ENCODE peak calls at places on chromosomes 1 and 21, in eight cellular contexts. Z is GM23338, R is HepG2, K is K562, T is endothelial cell of umbilical vein, E is GM12878, H is HCT116, V is SK-N-SH. L is an unnamed sample.

GRCh38 chr1:212649020-212649419 is 40.5 kb downstream of the ATF3 start:
- DNase-seq in Z (no peak), R (no peak), K (no peak), T (no peak), E (no peak), H (no peak), V (no peak), L (no peak)

GRCh38 chr1:57474097-57474750 is 50.4 kb upstream of the DAB1 start:
- DNase-seq in Z (no peak), R (no peak), K (no peak), T (no peak), E (no peak), H (no peak), V (no peak), L (no peak)

GRCh38 chr21:33064623-33064996 is 5.3 kb upstream of the OLIG1 start:
- DNase-seq in Z (peak), R (no peak), K (no peak), T (peak), E (no peak), H (no peak), V (no peak), L (no peak)

GRCh38 chr1:219812491-219813221 is 115.7 kb downstream of the SLC30A10 start:
- DNase-seq in Z (peak), R (peak), K (peak), T (peak), E (no peak), H (peak), V (peak), L (peak)

GRCh38 chr1:19411612-19412011 is 73.7 kb downstream of the CAPZB start:
- DNase-seq in Z (no peak), R (no peak), K (no peak), T (no peak), E (peak), H (no peak), V (no peak), L (no peak)

GRCh38 chr1:207805841-207806421 is 54.1 kb downstream of the CD46 start:
- DNase-seq in Z (no peak), R (no peak), K (peak), T (peak), E (no peak), H (no peak), V (no peak), L (no peak)

GRCh38 chr1:190320952-190321351 is 156.7 kb downstream of the BRINP3 start:
- DNase-seq in Z (peak), R (no peak), K (no peak), T (peak), E (no peak), H (peak), V (peak), L (no peak)

GRCh38 chr1:157519451-157519850 is 32.9 kb downstream of the FCRL5 start:
- DNase-seq in Z (no peak), R (no peak), K (no peak), T (no peak), E (no peak), H (no peak), V (no peak), L (no peak)

GRCh38 chr21:38773108-38774061 is 32.3 kb upstream of the ETS2 start:
- DNase-seq in Z (no peak), R (peak), K (no peak), T (peak), E (no peak), H (peak), V (no peak), L (no peak)

GRCh38 chr21:39660191-39660590 is 47.5 kb downstream of the B3GALT5 start:
- DNase-seq in Z (no peak), R (no peak), K (no peak), T (peak), E (no peak), H (no peak), V (peak), L (no peak)

GRCh38 chr1:15033264-15033663 is 120.3 kb upstream of the TMEM51 start:
- DNase-seq in Z (no peak), R (no peak), K (no peak), T (no peak), E (no peak), H (no peak), V (no peak), L (no peak)

GRCh38 chr1:19872190-19872589 is 10.0 kb upstream of the OTUD3 start:
- DNase-seq in Z (no peak), R (peak), K (no peak), T (no peak), E (no peak), H (no peak), V (no peak), L (no peak)

GRCh38 chr1:160743266-160743665 is 4.2 kb downstream of the SLAMF7 start:
- DNase-seq in Z (no peak), R (no peak), K (no peak), T (no peak), E (no peak), H (no peak), V (no peak), L (no peak)

GRCh38 chr1:206556047-206556747 is 48.9 kb downstream of the RASSF5 start:
- DNase-seq in Z (no peak), R (peak), K (no peak), T (no peak), E (no peak), H (no peak), V (no peak), L (no peak)

GRCh38 chr1:206554833-206555472 is 47.6 kb downstream of the RASSF5 start:
- DNase-seq in Z (no peak), R (no peak), K (no peak), T (no peak), E (no peak), H (no peak), V (no peak), L (no peak)

GRCh38 chr1:206556748-206557635 is 49.7 kb downstream of the RASSF5 start:
- DNase-seq in Z (peak), R (no peak), K (peak), T (peak), E (no peak), H (no peak), V (peak), L (no peak)

GRCh38 chr1:206554201-206554600 is 46.9 kb downstream of the RASSF5 start:
- DNase-seq in Z (no peak), R (no peak), K (no peak), T (no peak), E (no peak), H (no peak), V (no peak), L (no peak)

DNA sequence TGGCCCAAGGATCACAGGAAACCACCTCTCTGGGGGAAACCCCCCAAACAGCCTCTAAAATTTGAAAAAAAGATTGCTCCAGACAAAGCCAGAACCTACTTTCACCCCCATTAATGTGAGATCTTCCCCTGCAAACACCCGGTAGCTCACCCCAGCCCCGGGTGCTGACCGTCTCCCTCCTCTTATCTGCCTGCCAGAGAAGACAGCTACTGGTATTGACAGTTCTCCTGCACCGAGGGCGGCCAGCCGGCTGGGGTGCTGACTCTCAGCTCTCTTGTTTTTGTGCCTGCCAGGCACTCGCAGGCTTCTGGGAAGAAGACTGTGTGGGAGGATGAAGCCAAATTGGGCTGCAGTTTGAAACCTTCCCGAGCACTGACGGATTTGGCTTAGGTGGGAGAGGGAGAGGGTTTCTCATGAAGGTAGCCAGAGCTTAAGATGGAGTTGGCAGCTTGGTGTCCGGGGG is 48.2 kb downstream of the RASSF5 start:
- DNase-seq in Z (peak), R (no peak), K (peak), T (no peak), E (no peak), H (no peak), V (no peak), L (no peak)
- H3K4me2 ChIP-seq in Z (no peak), R (peak), K (peak), T (no peak), E (peak), H (no peak), V (no peak), L (no peak)

GRCh38 chr1:75588779-75589475 is 22.0 kb downstream of the SLC44A5 start:
- DNase-seq in Z (no peak), R (no peak), K (no peak), T (no peak), E (no peak), H (no peak), V (no peak), L (no peak)
- TF ChIP-seq POLR2AphosphoS5 in Z (no peak), R (no peak), K (no peak), T (no peak), E (no peak), H (no peak), V (no peak), L (no peak)

GRCh38 chr21:42235593-42235992 is 16.7 kb downstream of the ABCG1 start:
- DNase-seq in Z (no peak), R (no peak), K (peak), T (peak), E (no peak), H (no peak), V (no peak), L (no peak)
- H3K4me2 ChIP-seq in Z (peak), R (no peak), K (peak), T (no peak), E (no peak), H (peak), V (no peak), L (peak)

DNA sequence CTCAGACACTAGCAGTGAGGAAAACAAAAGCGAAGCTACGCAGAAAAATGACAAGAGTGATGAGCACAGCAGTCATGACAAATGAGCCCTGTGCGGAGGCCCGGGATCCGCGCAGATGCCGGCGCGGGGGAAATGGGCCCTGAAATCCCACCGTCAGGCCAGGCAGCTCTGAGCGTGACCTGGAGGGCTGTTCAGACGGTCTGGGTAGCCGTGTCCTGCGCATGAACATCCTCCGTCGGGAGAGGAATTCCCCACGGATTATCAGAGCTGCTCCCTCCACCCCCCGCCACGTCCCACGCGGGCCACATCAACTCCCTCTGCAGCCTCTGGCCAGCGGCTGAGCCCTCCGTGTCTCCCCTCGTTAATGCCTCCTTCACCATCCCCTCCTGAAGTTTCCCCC is 15.2 kb downstream of the PDE9A start:
- DNase-seq in Z (no peak), R (no peak), K (no peak), T (no peak), E (no peak), H (no peak), V (no peak), L (no peak)
- TF ChIP-seq POLR2AphosphoS5 in Z (no peak), R (no peak), K (no peak), T (no peak), E (no peak), H (no peak), V (no peak), L (no peak)